ENCODE peak calls at places on chromosome 10, in eight cellular contexts. One of them, this sample, is unnamed.

GRCh38 chr10:76306859-76307258 is 875.4 kb downstream of the LRMDA start:
- DNase-seq in HEK293T: no peak
- DNase-seq in endothelial cell: no peak
- DNase-seq in GM04503: no peak
- DNase-seq in glutamatergic neuron: no peak
- DNase-seq in caudate nucleus: no peak
- DNase-seq in OCI-LY7: no peak
- DNase-seq in naive thymus-derived CD8-positive, alpha-beta T cell: no peak
- DNase-seq in this sample: no peak

GRCh38 chr10:32121648-32122047 is 65.4 kb upstream of the KIF5B start:
- DNase-seq in HEK293T: no peak
- DNase-seq in endothelial cell: no peak
- DNase-seq in GM04503: no peak
- DNase-seq in glutamatergic neuron: no peak
- DNase-seq in caudate nucleus: no peak
- DNase-seq in OCI-LY7: no peak
- DNase-seq in naive thymus-derived CD8-positive, alpha-beta T cell: no peak
- DNase-seq in this sample: no peak

GRCh38 chr10:93383562-93383981 is 98.6 kb downstream of the MYOF start:
- DNase-seq in HEK293T: no peak
- DNase-seq in endothelial cell: no peak
- DNase-seq in GM04503: peak; percentile 97
- DNase-seq in glutamatergic neuron: no peak
- DNase-seq in caudate nucleus: no peak
- DNase-seq in OCI-LY7: no peak
- DNase-seq in naive thymus-derived CD8-positive, alpha-beta T cell: no peak
- DNase-seq in this sample: no peak

GRCh38 chr10:51162002-51162401 is 87.7 kb downstream of the PRKG1 start:
- DNase-seq in HEK293T: peak; percentile 7
- DNase-seq in endothelial cell: peak; percentile 18
- DNase-seq in GM04503: no peak
- DNase-seq in glutamatergic neuron: peak; percentile 28
- DNase-seq in caudate nucleus: no peak
- DNase-seq in OCI-LY7: no peak
- DNase-seq in naive thymus-derived CD8-positive, alpha-beta T cell: no peak
- DNase-seq in this sample: no peak

GRCh38 chr10:116201011-116201410 is 72.0 kb downstream of the GFRA1 start:
- DNase-seq in HEK293T: no peak
- DNase-seq in endothelial cell: no peak
- DNase-seq in GM04503: peak; percentile 54
- DNase-seq in glutamatergic neuron: no peak
- DNase-seq in caudate nucleus: no peak
- DNase-seq in OCI-LY7: no peak
- DNase-seq in naive thymus-derived CD8-positive, alpha-beta T cell: no peak
- DNase-seq in this sample: no peak

GRCh38 chr10:22251751-22252285 is 34.0 kb upstream of the EBLN1 start:
- DNase-seq in HEK293T: no peak
- DNase-seq in endothelial cell: peak; percentile 44
- DNase-seq in GM04503: no peak
- DNase-seq in glutamatergic neuron: peak; percentile 48
- DNase-seq in caudate nucleus: peak; percentile 77
- DNase-seq in OCI-LY7: no peak
- DNase-seq in naive thymus-derived CD8-positive, alpha-beta T cell: peak; percentile 22
- DNase-seq in this sample: no peak

GRCh38 chr10:75408911-75409885 is 7.6 kb upstream of the ZNF503 start:
- DNase-seq in HEK293T: peak; percentile 73
- DNase-seq in endothelial cell: peak; percentile 70
- DNase-seq in GM04503: no peak
- DNase-seq in glutamatergic neuron: peak; percentile 62
- DNase-seq in caudate nucleus: peak; percentile 59
- DNase-seq in OCI-LY7: peak; percentile 37
- DNase-seq in naive thymus-derived CD8-positive, alpha-beta T cell: no peak
- DNase-seq in this sample: peak; percentile 82

GRCh38 chr10:84469470-84469869 is 141.1 kb downstream of the CCSER2 start:
- DNase-seq in HEK293T: no peak
- DNase-seq in endothelial cell: no peak
- DNase-seq in GM04503: no peak
- DNase-seq in glutamatergic neuron: no peak
- DNase-seq in caudate nucleus: no peak
- DNase-seq in OCI-LY7: no peak
- DNase-seq in naive thymus-derived CD8-positive, alpha-beta T cell: no peak
- DNase-seq in this sample: no peak

GRCh38 chr10:17590969-17591645 is 26.1 kb downstream of the HACD1 start:
- DNase-seq in HEK293T: no peak
- DNase-seq in endothelial cell: no peak
- DNase-seq in GM04503: no peak
- DNase-seq in glutamatergic neuron: no peak
- DNase-seq in caudate nucleus: no peak
- DNase-seq in OCI-LY7: no peak
- DNase-seq in naive thymus-derived CD8-positive, alpha-beta T cell: no peak
- DNase-seq in this sample: no peak

GRCh38 chr10:96986200-96986856 is 154.2 kb downstream of the LCOR start:
- DNase-seq in HEK293T: no peak
- DNase-seq in endothelial cell: no peak
- DNase-seq in GM04503: no peak
- DNase-seq in glutamatergic neuron: no peak
- DNase-seq in caudate nucleus: no peak
- DNase-seq in OCI-LY7: no peak
- DNase-seq in naive thymus-derived CD8-positive, alpha-beta T cell: no peak
- DNase-seq in this sample: no peak

GRCh38 chr10:60570272-60570865 is 180.7 kb upstream of the ANK3 start:
- DNase-seq in HEK293T: no peak
- DNase-seq in endothelial cell: no peak
- DNase-seq in GM04503: no peak
- DNase-seq in glutamatergic neuron: no peak
- DNase-seq in caudate nucleus: peak; percentile 48
- DNase-seq in OCI-LY7: no peak
- DNase-seq in naive thymus-derived CD8-positive, alpha-beta T cell: no peak
- DNase-seq in this sample: no peak

GRCh38 chr10:178208-178607 is 43.0 kb downstream of the ZMYND11 start:
- DNase-seq in HEK293T: peak; percentile 9
- DNase-seq in endothelial cell: no peak
- DNase-seq in GM04503: no peak
- DNase-seq in glutamatergic neuron: no peak
- DNase-seq in caudate nucleus: no peak
- DNase-seq in OCI-LY7: peak; percentile 60
- DNase-seq in naive thymus-derived CD8-positive, alpha-beta T cell: no peak
- DNase-seq in this sample: no peak